ENCODE peak calls at places on chromosomes 3 and 15, in seven cellular contexts. One of them, this sample, is unnamed.

GRCh38 chr15:32132850-32133249 is 102.5 kb downstream of the CHRNA7 start:
- DNase-seq in H9: no peak
- DNase-seq in NCI-H2171 treated with DMSO at 0.1 percent for 48 hours: no peak
- DNase-seq in Kasumi-1: no peak
- DNase-seq in ovary: no peak
- DNase-seq in amniotic epithelial cell: no peak
- DNase-seq in activated B cell treated with CpG ODN at 0.5 μM for 24 hours: no peak
- DNase-seq in this sample: no peak

GRCh38 chr3:143121240-143122088 is 1.9 kb downstream of the CHST2 start:
- DNase-seq in H9: peak
- DNase-seq in activated B cell treated with CpG ODN at 0.5 μM for 24 hours: peak
- DNase-seq in ovary: peak
- DNase-seq in amniotic epithelial cell: peak
- DNase-seq in Kasumi-1: peak
- DNase-seq in NCI-H2171 treated with DMSO at 0.1 percent for 48 hours: peak
- DNase-seq in this sample: peak

GRCh38 chr3:142990706-142991105 is 10.7 kb upstream of the U2SURP start:
- DNase-seq in ovary: no peak
- DNase-seq in H9: no peak
- DNase-seq in activated B cell treated with CpG ODN at 0.5 μM for 24 hours: no peak
- DNase-seq in NCI-H2171 treated with DMSO at 0.1 percent for 48 hours: no peak
- DNase-seq in Kasumi-1: no peak
- DNase-seq in amniotic epithelial cell: no peak
- DNase-seq in this sample: no peak

GRCh38 chr3:152969557-152970300 is 134.8 kb downstream of the P2RY1 start:
- DNase-seq in activated B cell treated with CpG ODN at 0.5 μM for 24 hours: no peak
- DNase-seq in Kasumi-1: no peak
- DNase-seq in amniotic epithelial cell: peak
- DNase-seq in H9: no peak
- DNase-seq in NCI-H2171 treated with DMSO at 0.1 percent for 48 hours: no peak
- DNase-seq in ovary: no peak
- DNase-seq in this sample: no peak

GRCh38 chr3:69781593-69781992 is 42.3 kb downstream of the MITF start:
- DNase-seq in H9: no peak
- DNase-seq in Kasumi-1: no peak
- DNase-seq in ovary: no peak
- DNase-seq in amniotic epithelial cell: no peak
- DNase-seq in NCI-H2171 treated with DMSO at 0.1 percent for 48 hours: peak
- DNase-seq in activated B cell treated with CpG ODN at 0.5 μM for 24 hours: no peak
- DNase-seq in this sample: no peak

GRCh38 chr15:67083135-67083766 is 17.8 kb downstream of the SMAD3 start:
- DNase-seq in H9: no peak
- DNase-seq in NCI-H2171 treated with DMSO at 0.1 percent for 48 hours: no peak
- DNase-seq in ovary: no peak
- DNase-seq in amniotic epithelial cell: no peak
- DNase-seq in Kasumi-1: no peak
- DNase-seq in activated B cell treated with CpG ODN at 0.5 μM for 24 hours: no peak
- DNase-seq in this sample: no peak

GRCh38 chr3:120070263-120070981 is 23.8 kb downstream of the GSK3B start:
- DNase-seq in activated B cell treated with CpG ODN at 0.5 μM for 24 hours: no peak
- DNase-seq in ovary: no peak
- DNase-seq in amniotic epithelial cell: no peak
- DNase-seq in NCI-H2171 treated with DMSO at 0.1 percent for 48 hours: no peak
- DNase-seq in Kasumi-1: no peak
- DNase-seq in H9: no peak
- DNase-seq in this sample: no peak

GRCh38 chr3:53030864-53031445 is 14.9 kb downstream of the SFMBT1 start:
- DNase-seq in activated B cell treated with CpG ODN at 0.5 μM for 24 hours: no peak
- DNase-seq in H9: peak
- DNase-seq in amniotic epithelial cell: no peak
- DNase-seq in Kasumi-1: no peak
- DNase-seq in NCI-H2171 treated with DMSO at 0.1 percent for 48 hours: no peak
- DNase-seq in ovary: no peak
- DNase-seq in this sample: peak

GRCh38 chr3:94070341-94070911 is 7.6 kb downstream of the NSUN3 start:
- DNase-seq in Kasumi-1: no peak
- DNase-seq in amniotic epithelial cell: no peak
- DNase-seq in ovary: no peak
- DNase-seq in NCI-H2171 treated with DMSO at 0.1 percent for 48 hours: no peak
- DNase-seq in activated B cell treated with CpG ODN at 0.5 μM for 24 hours: no peak
- DNase-seq in H9: no peak
- DNase-seq in this sample: no peak

GRCh38 chr3:36813320-36813719 is 49.0 kb upstream of the DCLK3 start:
- DNase-seq in H9: no peak
- DNase-seq in amniotic epithelial cell: no peak
- DNase-seq in activated B cell treated with CpG ODN at 0.5 μM for 24 hours: no peak
- DNase-seq in NCI-H2171 treated with DMSO at 0.1 percent for 48 hours: peak
- DNase-seq in ovary: no peak
- DNase-seq in Kasumi-1: no peak
- DNase-seq in this sample: no peak